ENCODE peak calls at places on chromosomes 3 and 15, in nine cellular contexts. Q is IMR-90, X is breast epithelium, V is mammary epithelial cell, P is HCT116, H is Peyer's patch, U is A549, C is sigmoid colon, J is heart right ventricle. L is an unnamed sample.

GRCh38 chr3:20186600-20187004 is 596 bp upstream of the SGO1 start:
- DNase-seq in Q (no peak), X (no peak), V (no peak), P (no peak), H (no peak), U (peak; percentile 2), C (no peak), J (no peak), L (no peak)

GRCh38 chr3:15796331-15796730 is 1.4 kb downstream of the ANKRD28 start:
- DNase-seq in Q (no peak), X (no peak), V (no peak), P (no peak), H (no peak), U (no peak), C (no peak), J (no peak), L (no peak)

GRCh38 chr15:69149163-69149562 is 11.3 kb upstream of the GLCE start:
- DNase-seq in Q (no peak), X (no peak), V (no peak), P (no peak), H (no peak), U (no peak), C (no peak), J (no peak), L (no peak)

GRCh38 chr3:189488241-189488767 is 142.9 kb upstream of the TP63 start:
- DNase-seq in Q (no peak), X (no peak), V (peak; percentile 31), P (no peak), H (no peak), U (peak; percentile 33), C (no peak), J (no peak), L (peak; percentile 92)

GRCh38 chr3:194266658-194267005 is 84.5 kb downstream of the CPN2 start:
- DNase-seq in Q (no peak), X (no peak), V (no peak), P (no peak), H (no peak), U (no peak), C (no peak), J (no peak), L (no peak)

GRCh38 chr15:96183020-96183926 is 147.2 kb upstream of the NR2F2 start:
- DNase-seq in Q (no peak), X (no peak), V (no peak), P (no peak), H (no peak), U (peak; percentile 69), C (no peak), J (no peak), L (no peak)

GRCh38 chr3:170021083-170021482 is 16.7 kb upstream of the GPR160 start:
- DNase-seq in Q (no peak), X (no peak), V (no peak), P (no peak), H (no peak), U (no peak), C (no peak), J (no peak), L (no peak)

GRCh38 chr3:195921334-195921771 is 13.0 kb upstream of the TNK2 start:
- DNase-seq in Q (no peak), X (peak; percentile 9), V (no peak), P (no peak), H (no peak), U (no peak), C (peak; percentile 14), J (no peak), L (no peak)

GRCh38 chr3:188124184-188124583 is 29.8 kb upstream of the LPP start:
- DNase-seq in Q (peak; percentile 58), X (no peak), V (peak; percentile 53), P (no peak), H (no peak), U (no peak), C (no peak), J (no peak), L (no peak)

GRCh38 chr3:28286595-28286994 is 45.2 kb downstream of the CMC1 start:
- DNase-seq in Q (peak; percentile 46), X (no peak), V (peak; percentile 27), P (peak; percentile 18), H (no peak), U (peak; percentile 51), C (no peak), J (no peak), L (no peak)

GRCh38 chr15:30990036-30990435 is 1.4 kb downstream of the MTMR10 start:
- DNase-seq in Q (no peak), X (no peak), V (no peak), P (no peak), H (no peak), U (peak; percentile 46), C (no peak), J (no peak), L (no peak)

GRCh38 chr3:81186412-81186811 is 575.0 kb downstream of the GBE1 start:
- DNase-seq in Q (no peak), X (no peak), V (no peak), P (no peak), H (no peak), U (no peak), C (no peak), J (no peak), L (no peak)

GRCh38 chr3:37765591-37766219 is 96.0 kb upstream of the CTDSPL start:
- DNase-seq in Q (no peak), X (no peak), V (no peak), P (no peak), H (no peak), U (no peak), C (peak; percentile 75), J (no peak), L (peak; percentile 9)

GRCh38 chr3:94098487-94098886 is 35.6 kb downstream of the NSUN3 start:
- DNase-seq in Q (peak; percentile 5), X (no peak), V (no peak), P (no peak), H (no peak), U (no peak), C (no peak), J (no peak), L (no peak)

GRCh38 chr15:65856821-65857455 is 12.4 kb upstream of the RAB11A start:
- DNase-seq in Q (peak; percentile 53), X (peak; percentile 66), V (peak; percentile 37), P (peak; percentile 59), H (peak; percentile 69), U (peak; percentile 77), C (peak; percentile 80), J (peak; percentile 61), L (no peak)

GRCh38 chr15:64836023-64836536 is 5.6 kb upstream of the PLEKHO2 start:
- DNase-seq in Q (no peak), X (no peak), V (no peak), P (no peak), H (no peak), U (no peak), C (peak; percentile 71), J (no peak), L (no peak)
- H3K4me3 ChIP-seq in Q (peak overlapping the region; percentile 6), X (peak overlapping the region; percentile 60), V (no peak overlapping the region), P (no peak overlapping the region), H (peak overlapping the region; percentile 6), U (no peak overlapping the region), C (peak overlapping the region; percentile 22), J (peak overlapping the region; percentile 41), L (no peak overlapping the region)

GRCh38 chr3:71070497-71071465 is 512.7 kb downstream of the FOXP1 start:
- DNase-seq in Q (no peak), X (no peak), V (peak; percentile 47), P (no peak), H (no peak), U (no peak), C (no peak), J (no peak), L (no peak)
- H3K27ac ChIP-seq in Q (no peak overlapping the region), X (peak overlapping the region; percentile 62), V (peak overlapping the region; percentile 70), P (no peak overlapping the region), H (no peak overlapping the region), U (no peak overlapping the region), C (peak overlapping the region; percentile 92), J (peak overlapping the region; percentile 13), L (peak overlapping the region; percentile 11)

GRCh38 chr3:126349071-126349470 is 8.1 kb downstream of the KLF15 start:
- DNase-seq in Q (no peak), X (no peak), V (no peak), P (no peak), H (peak; percentile 42), U (no peak), C (peak; percentile 66), J (no peak), L (no peak)

GRCh38 chr3:126346466-126346865 is 10.7 kb downstream of the KLF15 start:
- DNase-seq in Q (no peak), X (no peak), V (no peak), P (no peak), H (no peak), U (no peak), C (no peak), J (no peak), L (no peak)

GRCh38 chr3:126347543-126348161 is 9.6 kb downstream of the KLF15 start:
- DNase-seq in Q (no peak), X (no peak), V (no peak), P (no peak), H (no peak), U (no peak), C (peak; percentile 66), J (no peak), L (no peak)

GRCh38 chr3:126349611-126350501 is 7.4 kb downstream of the KLF15 start:
- DNase-seq in Q (no peak), X (peak; percentile 43), V (no peak), P (no peak), H (peak; percentile 40), U (no peak), C (peak; percentile 56), J (no peak), L (no peak)

DNA sequence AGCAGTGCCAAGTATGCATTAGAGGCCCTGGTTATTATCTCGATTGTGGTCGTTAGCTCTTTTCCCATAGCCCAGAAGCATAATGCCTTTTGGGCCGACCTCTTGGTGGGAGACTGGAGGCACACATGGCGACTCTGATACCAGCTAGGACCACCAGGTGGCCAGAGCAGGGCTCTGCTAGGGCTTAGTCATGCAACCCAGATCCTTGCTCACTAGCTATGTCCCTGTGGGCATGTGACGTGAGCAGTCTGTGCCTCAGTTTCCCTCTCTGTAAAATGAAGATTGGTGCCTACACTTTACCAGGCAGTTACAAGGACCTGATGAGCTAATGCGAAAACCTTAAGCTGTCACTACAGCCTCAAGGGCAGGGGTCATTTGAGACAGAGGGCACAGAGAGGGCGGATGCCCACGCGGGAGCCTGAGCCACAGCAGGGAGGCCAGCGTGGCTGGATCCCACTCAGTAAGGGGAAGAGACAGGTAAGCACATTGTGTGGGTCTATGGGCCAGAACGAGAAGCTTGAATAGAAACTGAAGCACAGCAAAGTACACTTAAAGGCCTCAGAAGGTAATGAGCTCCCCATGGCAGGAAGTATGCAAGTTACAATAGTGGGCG is 8.8 kb downstream of the KLF15 start:
- DNase-seq in Q (no peak), X (no peak), V (no peak), P (no peak), H (no peak), U (peak; percentile 13), C (no peak), J (no peak), L (no peak)
- TF ChIP-seq CTCF in Q (peak; percentile 9), X (no peak), V (no peak), P (peak; percentile 23), H (no peak), U (no peak), C (no peak), J (no peak), L (peak; percentile 42)

DNA sequence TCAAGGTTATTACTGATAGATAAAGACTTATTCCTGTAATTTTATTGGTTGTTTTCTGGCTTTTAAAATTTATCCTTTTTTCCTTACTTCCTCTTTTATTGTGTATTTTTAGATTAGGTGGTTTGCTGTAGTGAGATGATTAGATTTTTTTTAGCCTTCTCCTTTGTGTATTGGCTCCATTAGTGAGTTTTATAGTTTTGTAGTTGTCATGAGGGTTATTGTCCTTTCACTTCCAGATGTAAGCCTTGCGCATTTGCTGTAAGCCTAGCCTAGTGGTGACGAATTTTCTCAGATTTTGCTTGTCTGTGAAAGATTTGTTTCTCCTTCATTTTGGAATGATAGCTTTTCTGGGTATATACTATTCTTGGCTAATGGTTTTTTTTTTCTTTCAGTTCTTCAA is 166.4 kb upstream of the THRB start:
- DNase-seq in Q (no peak), X (no peak), V (no peak), P (no peak), H (no peak), U (no peak), C (no peak), J (no peak), L (no peak)
- H3K4me3 ChIP-seq in Q (no peak overlapping the region), X (no peak overlapping the region), V (no peak overlapping the region), P (no peak overlapping the region), H (no peak overlapping the region), U (no peak overlapping the region), C (no peak overlapping the region), J (no peak overlapping the region), L (no peak overlapping the region)

L was measured in brain microvascular endothelial cell.